ENCODE peak calls at places on chromosome 3, in nine cellular contexts. R, T, H, J, V, S, L, O and C are unnamed samples.

GRCh38 chr3:514206-514605 is 317.6 kb downstream of the CHL1 start:
- DNase-seq in O (no peak), S (no peak), H (no peak), T (no peak), V (no peak), R (peak; percentile 52), L (no peak), J (no peak), C (peak; percentile 17)

GRCh38 chr3:150760431-150761200 is 2.4 kb downstream of the SIAH2 start:
- DNase-seq in R (no peak), H (peak; percentile 45), T (no peak), L (no peak), V (no peak), S (no peak), J (no peak), O (no peak), C (no peak)

GRCh38 chr3:33869977-33870376 is 71.5 kb downstream of the PDCD6IP start:
- DNase-seq in T (no peak), H (no peak), O (no peak), J (no peak), S (no peak), L (no peak), R (no peak), V (no peak), C (no peak)

GRCh38 chr3:192933779-192934456 is 16.3 kb upstream of the MB21D2 start:
- DNase-seq in H (no peak), J (no peak), R (peak; percentile 56), S (no peak), T (no peak), L (no peak), V (peak; percentile 73), O (no peak), C (peak; percentile 29)

GRCh38 chr3:37619568-37619967 is 242.1 kb upstream of the CTDSPL start:
- DNase-seq in J (no peak), O (no peak), L (no peak), S (no peak), T (no peak), H (no peak), V (no peak), R (no peak), C (no peak)

GRCh38 chr3:167862104-167862785 is 126.7 kb downstream of the SERPINI1 start:
- DNase-seq in V (no peak), R (peak; percentile 88), T (no peak), L (no peak), J (no peak), H (no peak), O (no peak), S (no peak), C (peak; percentile 71)

GRCh38 chr3:175070946-175071345 is 211.8 kb downstream of the NAALADL2 start:
- DNase-seq in J (no peak), T (no peak), O (no peak), S (no peak), L (no peak), V (no peak), R (peak; percentile 46), H (no peak), C (peak; percentile 50)

GRCh38 chr3:52030725-52031330 is 25.5 kb downstream of the DUSP7 start:
- DNase-seq in S (no peak), J (no peak), L (no peak), R (peak; percentile 90), V (no peak), T (no peak), H (no peak), O (no peak), C (no peak)

GRCh38 chr3:48797626-48798025 is 50.0 kb downstream of the PRKAR2A start:
- DNase-seq in J (no peak), H (no peak), S (no peak), O (no peak), T (no peak), V (no peak), L (no peak), R (peak; percentile 19), C (peak; percentile 58)

GRCh38 chr3:27326211-27326948 is 42.8 kb downstream of the NEK10 start:
- DNase-seq in H (no peak), R (no peak), L (peak; percentile 86), O (no peak), J (no peak), T (no peak), V (peak; percentile 98), S (no peak), C (peak; percentile 76)

GRCh38 chr3:151539599-151539998 is 78.7 kb upstream of the IGSF10 start:
- DNase-seq in T (no peak), L (no peak), H (no peak), O (no peak), V (no peak), R (no peak), S (no peak), J (no peak), C (no peak)

GRCh38 chr3:193301441-193301840 is 60.4 kb downstream of the PLAAT1 start:
- DNase-seq in L (no peak), H (no peak), S (no peak), O (no peak), V (no peak), T (no peak), J (no peak), R (peak; percentile 95), C (peak; percentile 72)

GRCh38 chr3:54837964-54838363 is 89.9 kb downstream of the LRTM1 start:
- DNase-seq in S (peak; percentile 10), O (no peak), H (no peak), L (no peak), R (no peak), V (peak; percentile 41), T (no peak), J (no peak), C (peak; percentile 45)

GRCh38 chr3:121649645-121650044 is 11.1 kb downstream of the HCLS1 start:
- DNase-seq in V (peak; percentile 22), R (peak; percentile 89), J (no peak), S (no peak), T (no peak), L (no peak), O (no peak), H (no peak), C (peak; percentile 64)

GRCh38 chr3:151837057-151837456 is 23.1 kb downstream of the AADAC start:
- DNase-seq in J (peak; percentile 43), L (no peak), O (no peak), T (no peak), R (peak; percentile 98), S (no peak), V (peak; percentile 89), H (no peak), C (peak; percentile 85)

GRCh38 chr3:5376761-5377160 is 189.3 kb downstream of the EDEM1 start:
- DNase-seq in J (peak; percentile 64), O (no peak), R (peak; percentile 61), V (no peak), L (no peak), H (no peak), S (peak; percentile 29), T (no peak), C (peak; percentile 64)

GRCh38 chr3:65963787-65964707 is 74.7 kb downstream of the MAGI1 start:
- DNase-seq in S (no peak), O (no peak), J (no peak), L (peak; percentile 76), V (peak; percentile 93), T (no peak), H (peak; percentile 40), R (peak; percentile 97), C (peak; percentile 74)

GRCh38 chr3:147411235-147411607 is 2.1 kb downstream of the ZIC1 start:
- DNase-seq in S (no peak), J (no peak), H (no peak), L (no peak), T (no peak), V (peak; percentile 7), R (no peak), O (no peak), C (no peak)
- H3K4me3 ChIP-seq in S (no peak overlapping the region), J (peak overlapping the region; percentile 45), H (no peak overlapping the region), L (peak overlapping the region; percentile 96), T (peak overlapping the region; percentile 38), V (peak overlapping the region; percentile 17), R (no peak overlapping the region), O (no peak overlapping the region), C (no peak overlapping the region)

GRCh38 chr3:130507746-130508145 is 9.2 kb upstream of the COL6A6 start:
- DNase-seq in R (no peak), L (no peak), S (no peak), J (no peak), T (no peak), H (no peak), V (no peak), O (no peak), C (no peak)

GRCh38 chr3:130508970-130509369 is 8.0 kb upstream of the COL6A6 start:
- DNase-seq in T (no peak), J (no peak), L (no peak), V (no peak), H (no peak), R (no peak), S (no peak), O (no peak), C (no peak)

GRCh38 chr3:130504701-130505100 is 12.3 kb upstream of the COL6A6 start:
- DNase-seq in T (no peak), S (no peak), O (no peak), J (no peak), R (no peak), L (no peak), H (no peak), V (no peak), C (no peak)
- H3K4me3 ChIP-seq in T (no peak overlapping the region), S (no peak overlapping the region), O (no peak overlapping the region), J (no peak overlapping the region), R (no peak overlapping the region), L (no peak overlapping the region), H (no peak overlapping the region), V (no peak overlapping the region), C (no peak overlapping the region)

GRCh38 chr3:128498127-128498626 is 5.2 kb upstream of the GATA2 start:
- DNase-seq in V (no peak), O (no peak), T (peak; percentile 20), R (no peak), J (no peak), H (no peak), S (no peak), L (no peak), C (no peak)
- H3K4me3 ChIP-seq in V (no peak overlapping the region), O (no peak overlapping the region), T (peak overlapping the region; percentile 54), R (no peak overlapping the region), J (no peak overlapping the region), H (no peak overlapping the region), S (peak overlapping the region; percentile 49), L (peak overlapping the region; percentile 51), C (no peak overlapping the region)

GRCh38 chr3:58384381-58385090 is 49.1 kb downstream of the PDHB start:
- DNase-seq in H (no peak), S (peak; percentile 11), J (no peak), O (no peak), R (no peak), L (no peak), T (no peak), V (peak; percentile 24), C (no peak)

GRCh38 chr3:58386966-58387365 is 46.7 kb downstream of the PDHB start:
- DNase-seq in S (no peak), V (peak; percentile 94), O (no peak), R (peak; percentile 19), H (no peak), T (peak; percentile 72), L (no peak), J (no peak), C (no peak)

GRCh38 chr3:58388550-58389061 is 45.0 kb downstream of the PDHB start:
- DNase-seq in V (peak; percentile 81), L (peak; percentile 46), H (no peak), S (no peak), O (no peak), J (no peak), T (no peak), R (no peak), C (peak; percentile 79)

GRCh38 chr3:58391156-58391865 is 42.3 kb downstream of the PDHB start:
- DNase-seq in L (no peak), O (no peak), H (no peak), T (no peak), J (no peak), S (no peak), R (no peak), V (peak; percentile 15), C (no peak)

GRCh38 chr3:58387650-58388546 is 45.7 kb downstream of the PDHB start:
- DNase-seq in O (no peak), H (no peak), T (no peak), R (no peak), V (no peak), S (no peak), J (no peak), L (no peak), C (no peak)
- H3K4me3 ChIP-seq in O (no peak overlapping the region), H (no peak overlapping the region), T (no peak overlapping the region), R (no peak overlapping the region), V (no peak overlapping the region), S (no peak overlapping the region), J (no peak overlapping the region), L (no peak overlapping the region), C (no peak overlapping the region)